ENCODE peak calls at places on chromosomes 2 and 18, in ten cellular contexts. One of them, this sample, is unnamed.

GRCh38 chr18:46070683-46071614 is 1.1 kb downstream of the PSTPIP2 start:
- DNase-seq in CD8-positive, alpha-beta T cell: peak; percentile 56
- DNase-seq in HAP-1: no peak
- DNase-seq in bronchial epithelial cell: no peak
- DNase-seq in Peyer's patch: no peak
- DNase-seq in neuronal stem cell: no peak
- DNase-seq in stomach: no peak
- DNase-seq in fibroblast of lung: no peak
- DNase-seq in cardiac muscle cell: no peak
- DNase-seq in GM06990: peak; percentile 46
- DNase-seq in this sample: no peak

GRCh38 chr2:234422242-234422641 is 74.6 kb downstream of the ARL4C start:
- DNase-seq in CD8-positive, alpha-beta T cell: no peak
- DNase-seq in HAP-1: no peak
- DNase-seq in bronchial epithelial cell: peak; percentile 100
- DNase-seq in Peyer's patch: no peak
- DNase-seq in neuronal stem cell: no peak
- DNase-seq in stomach: no peak
- DNase-seq in fibroblast of lung: peak; percentile 87
- DNase-seq in cardiac muscle cell: peak; percentile 84
- DNase-seq in GM06990: no peak
- DNase-seq in this sample: no peak

GRCh38 chr2:148885209-148885608 is 10.2 kb downstream of the KIF5C start:
- DNase-seq in CD8-positive, alpha-beta T cell: no peak
- DNase-seq in HAP-1: no peak
- DNase-seq in bronchial epithelial cell: no peak
- DNase-seq in Peyer's patch: no peak
- DNase-seq in neuronal stem cell: no peak
- DNase-seq in stomach: no peak
- DNase-seq in fibroblast of lung: no peak
- DNase-seq in cardiac muscle cell: no peak
- DNase-seq in GM06990: no peak
- DNase-seq in this sample: no peak

GRCh38 chr2:136384541-136385303 is 266.8 kb upstream of the CXCR4 start:
- DNase-seq in CD8-positive, alpha-beta T cell: peak; percentile 66
- DNase-seq in HAP-1: peak; percentile 50
- DNase-seq in bronchial epithelial cell: peak; percentile 33
- DNase-seq in Peyer's patch: peak; percentile 48
- DNase-seq in neuronal stem cell: peak; percentile 14
- DNase-seq in stomach: no peak
- DNase-seq in fibroblast of lung: peak; percentile 23
- DNase-seq in cardiac muscle cell: peak; percentile 47
- DNase-seq in GM06990: no peak
- DNase-seq in this sample: no peak

GRCh38 chr2:159101755-159102489 is 133.5 kb downstream of the TANC1 start:
- DNase-seq in CD8-positive, alpha-beta T cell: no peak
- DNase-seq in HAP-1: no peak
- DNase-seq in bronchial epithelial cell: no peak
- DNase-seq in Peyer's patch: no peak
- DNase-seq in neuronal stem cell: no peak
- DNase-seq in stomach: no peak
- DNase-seq in fibroblast of lung: no peak
- DNase-seq in cardiac muscle cell: no peak
- DNase-seq in GM06990: no peak
- DNase-seq in this sample: no peak

GRCh38 chr2:41725901-41726300 is 321.9 kb upstream of the PKDCC start:
- DNase-seq in CD8-positive, alpha-beta T cell: no peak
- DNase-seq in HAP-1: no peak
- DNase-seq in bronchial epithelial cell: no peak
- DNase-seq in Peyer's patch: no peak
- DNase-seq in neuronal stem cell: no peak
- DNase-seq in stomach: no peak
- DNase-seq in fibroblast of lung: no peak
- DNase-seq in cardiac muscle cell: no peak
- DNase-seq in GM06990: no peak
- DNase-seq in this sample: no peak

GRCh38 chr2:198973785-198974184 is 484.0 kb downstream of the SATB2 start:
- DNase-seq in CD8-positive, alpha-beta T cell: no peak
- DNase-seq in HAP-1: no peak
- DNase-seq in bronchial epithelial cell: no peak
- DNase-seq in Peyer's patch: no peak
- DNase-seq in neuronal stem cell: no peak
- DNase-seq in stomach: no peak
- DNase-seq in fibroblast of lung: no peak
- DNase-seq in cardiac muscle cell: no peak
- DNase-seq in GM06990: no peak
- DNase-seq in this sample: no peak

GRCh38 chr2:195613922-195614321 is 43.1 kb upstream of the SLC39A10 start:
- DNase-seq in CD8-positive, alpha-beta T cell: no peak
- DNase-seq in HAP-1: no peak
- DNase-seq in bronchial epithelial cell: peak; percentile 84
- DNase-seq in Peyer's patch: no peak
- DNase-seq in neuronal stem cell: no peak
- DNase-seq in stomach: no peak
- DNase-seq in fibroblast of lung: peak; percentile 77
- DNase-seq in cardiac muscle cell: peak; percentile 60
- DNase-seq in GM06990: no peak
- DNase-seq in this sample: no peak

GRCh38 chr2:27303093-27304025 is 4.9 kb downstream of the UCN start:
- DNase-seq in CD8-positive, alpha-beta T cell: no peak
- DNase-seq in HAP-1: peak; percentile 75
- DNase-seq in bronchial epithelial cell: peak; percentile 75
- DNase-seq in Peyer's patch: peak; percentile 33
- DNase-seq in neuronal stem cell: no peak
- DNase-seq in stomach: peak; percentile 43
- DNase-seq in fibroblast of lung: peak; percentile 79
- DNase-seq in cardiac muscle cell: peak; percentile 82
- DNase-seq in GM06990: no peak
- DNase-seq in this sample: peak; percentile 50

GRCh38 chr18:293557-293956 is 25.7 kb upstream of the THOC1 start:
- DNase-seq in CD8-positive, alpha-beta T cell: no peak
- DNase-seq in HAP-1: no peak
- DNase-seq in bronchial epithelial cell: no peak
- DNase-seq in Peyer's patch: no peak
- DNase-seq in neuronal stem cell: no peak
- DNase-seq in stomach: no peak
- DNase-seq in fibroblast of lung: peak; percentile 58
- DNase-seq in cardiac muscle cell: peak; percentile 68
- DNase-seq in GM06990: no peak
- DNase-seq in this sample: no peak

GRCh38 chr2:81839780-81840179 is 1535.2 kb upstream of the LRRTM1 start:
- DNase-seq in CD8-positive, alpha-beta T cell: no peak
- DNase-seq in HAP-1: no peak
- DNase-seq in bronchial epithelial cell: peak; percentile 42
- DNase-seq in Peyer's patch: no peak
- DNase-seq in neuronal stem cell: no peak
- DNase-seq in stomach: no peak
- DNase-seq in fibroblast of lung: no peak
- DNase-seq in cardiac muscle cell: no peak
- DNase-seq in GM06990: no peak
- DNase-seq in this sample: no peak

GRCh38 chr18:43789234-43790000 is 512.1 kb upstream of the SYT4 start:
- DNase-seq in CD8-positive, alpha-beta T cell: no peak
- DNase-seq in HAP-1: no peak
- DNase-seq in bronchial epithelial cell: no peak
- DNase-seq in Peyer's patch: no peak
- DNase-seq in neuronal stem cell: no peak
- DNase-seq in stomach: no peak
- DNase-seq in fibroblast of lung: peak; percentile 73
- DNase-seq in cardiac muscle cell: peak; percentile 46
- DNase-seq in GM06990: no peak
- DNase-seq in this sample: no peak

GRCh38 chr2:177217247-177217843 is 4.8 kb downstream of the HNRNPA3 start:
- DNase-seq in CD8-positive, alpha-beta T cell: no peak
- DNase-seq in HAP-1: no peak
- DNase-seq in bronchial epithelial cell: no peak
- DNase-seq in Peyer's patch: no peak
- DNase-seq in neuronal stem cell: no peak
- DNase-seq in stomach: no peak
- DNase-seq in fibroblast of lung: no peak
- DNase-seq in cardiac muscle cell: no peak
- DNase-seq in GM06990: no peak
- DNase-seq in this sample: no peak
- H3K36me3 ChIP-seq in CD8-positive, alpha-beta T cell: peaks cover 42% of the 10 kb centered on the region
- H3K36me3 ChIP-seq in HAP-1: peaks cover 89% of the 10 kb centered on the region
- H3K36me3 ChIP-seq in bronchial epithelial cell: peaks cover 14% of the 10 kb centered on the region
- H3K36me3 ChIP-seq in Peyer's patch: no peaks in the 10 kb centered on the region
- H3K36me3 ChIP-seq in neuronal stem cell: peaks cover 25% of the 10 kb centered on the region
- H3K36me3 ChIP-seq in stomach: peaks cover 72% of the 10 kb centered on the region
- H3K36me3 ChIP-seq in fibroblast of lung: peaks cover 14% of the 10 kb centered on the region
- H3K36me3 ChIP-seq in cardiac muscle cell: peaks cover 61% of the 10 kb centered on the region
- H3K36me3 ChIP-seq in GM06990: peaks cover 18% of the 10 kb centered on the region
- H3K36me3 ChIP-seq in this sample: peaks cover 89% of the 10 kb centered on the region

DNA sequence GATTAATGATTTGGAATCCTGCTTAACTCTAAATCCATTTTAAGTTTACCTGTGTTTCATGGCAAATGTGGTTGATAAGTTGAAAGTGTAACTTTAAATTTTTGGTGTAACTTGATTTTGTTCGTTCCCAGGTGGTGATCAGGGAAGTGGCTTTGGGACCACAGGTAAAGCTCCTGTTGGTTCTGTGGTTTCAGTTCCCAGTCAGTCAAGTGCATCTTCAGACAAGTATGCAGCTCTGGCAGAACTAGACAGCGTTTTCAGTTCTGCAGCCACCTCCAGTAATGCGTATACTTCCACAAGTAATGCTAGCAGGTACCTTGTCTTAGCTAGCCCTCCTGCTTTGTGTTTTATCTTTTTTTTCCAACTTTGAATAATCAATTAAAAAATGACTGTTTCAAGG is 62.8 kb downstream of the AGFG1 start:
- DNase-seq in CD8-positive, alpha-beta T cell: no peak
- DNase-seq in HAP-1: no peak
- DNase-seq in bronchial epithelial cell: no peak
- DNase-seq in Peyer's patch: no peak
- DNase-seq in neuronal stem cell: no peak
- DNase-seq in stomach: no peak
- DNase-seq in fibroblast of lung: no peak
- DNase-seq in cardiac muscle cell: no peak
- DNase-seq in GM06990: peak; percentile 24
- DNase-seq in this sample: no peak
- H3K36me3 ChIP-seq in CD8-positive, alpha-beta T cell: peaks cover 29% of the 10 kb centered on the region
- H3K36me3 ChIP-seq in HAP-1: peaks cover 37% of the 10 kb centered on the region
- H3K36me3 ChIP-seq in bronchial epithelial cell: peaks cover 3% of the 10 kb centered on the region
- H3K36me3 ChIP-seq in Peyer's patch: no peaks in the 10 kb centered on the region
- H3K36me3 ChIP-seq in neuronal stem cell: peaks cover 8% of the 10 kb centered on the region
- H3K36me3 ChIP-seq in stomach: peaks cover 86% of the 10 kb centered on the region
- H3K36me3 ChIP-seq in fibroblast of lung: no peaks in the 10 kb centered on the region
- H3K36me3 ChIP-seq in cardiac muscle cell: peaks cover 53% of the 10 kb centered on the region
- H3K36me3 ChIP-seq in GM06990: no peaks in the 10 kb centered on the region
- H3K36me3 ChIP-seq in this sample: peaks cover 67% of the 10 kb centered on the region

GRCh38 chr2:10389191-10389590 is 58.9 kb downstream of the ODC1 start:
- DNase-seq in CD8-positive, alpha-beta T cell: no peak
- DNase-seq in HAP-1: no peak
- DNase-seq in bronchial epithelial cell: no peak
- DNase-seq in Peyer's patch: no peak
- DNase-seq in neuronal stem cell: no peak
- DNase-seq in stomach: no peak
- DNase-seq in fibroblast of lung: no peak
- DNase-seq in cardiac muscle cell: no peak
- DNase-seq in GM06990: no peak
- DNase-seq in this sample: no peak
- H3K36me3 ChIP-seq in CD8-positive, alpha-beta T cell: no peaks in the 10 kb centered on the region
- H3K36me3 ChIP-seq in HAP-1: no peaks in the 10 kb centered on the region
- H3K36me3 ChIP-seq in bronchial epithelial cell: no peaks in the 10 kb centered on the region
- H3K36me3 ChIP-seq in Peyer's patch: no peaks in the 10 kb centered on the region
- H3K36me3 ChIP-seq in neuronal stem cell: no peaks in the 10 kb centered on the region
- H3K36me3 ChIP-seq in stomach: no peaks in the 10 kb centered on the region
- H3K36me3 ChIP-seq in fibroblast of lung: no peaks in the 10 kb centered on the region
- H3K36me3 ChIP-seq in cardiac muscle cell: no peaks in the 10 kb centered on the region
- H3K36me3 ChIP-seq in GM06990: no peaks in the 10 kb centered on the region
- H3K36me3 ChIP-seq in this sample: no peaks in the 10 kb centered on the region

GRCh38 chr2:238165288-238165921 is 6.6 kb downstream of the ERFE start:
- DNase-seq in CD8-positive, alpha-beta T cell: no peak
- DNase-seq in HAP-1: no peak
- DNase-seq in bronchial epithelial cell: no peak
- DNase-seq in Peyer's patch: no peak
- DNase-seq in neuronal stem cell: no peak
- DNase-seq in stomach: peak; percentile 22
- DNase-seq in fibroblast of lung: no peak
- DNase-seq in cardiac muscle cell: no peak
- DNase-seq in GM06990: no peak
- DNase-seq in this sample: no peak

GRCh38 chr2:238168196-238168815 is 9.5 kb downstream of the ERFE start:
- DNase-seq in CD8-positive, alpha-beta T cell: no peak
- DNase-seq in HAP-1: no peak
- DNase-seq in bronchial epithelial cell: no peak
- DNase-seq in Peyer's patch: no peak
- DNase-seq in neuronal stem cell: no peak
- DNase-seq in stomach: no peak
- DNase-seq in fibroblast of lung: no peak
- DNase-seq in cardiac muscle cell: no peak
- DNase-seq in GM06990: no peak
- DNase-seq in this sample: no peak

GRCh38 chr2:238167761-238168160 is 9.0 kb downstream of the ERFE start:
- DNase-seq in CD8-positive, alpha-beta T cell: no peak
- DNase-seq in HAP-1: no peak
- DNase-seq in bronchial epithelial cell: no peak
- DNase-seq in Peyer's patch: no peak
- DNase-seq in neuronal stem cell: no peak
- DNase-seq in stomach: peak; percentile 15
- DNase-seq in fibroblast of lung: peak; percentile 30
- DNase-seq in cardiac muscle cell: peak; percentile 19
- DNase-seq in GM06990: no peak
- DNase-seq in this sample: no peak

GRCh38 chr2:238167344-238167715 is 8.6 kb downstream of the ERFE start:
- DNase-seq in CD8-positive, alpha-beta T cell: no peak
- DNase-seq in HAP-1: no peak
- DNase-seq in bronchial epithelial cell: no peak
- DNase-seq in Peyer's patch: no peak
- DNase-seq in neuronal stem cell: no peak
- DNase-seq in stomach: peak; percentile 9
- DNase-seq in fibroblast of lung: no peak
- DNase-seq in cardiac muscle cell: no peak
- DNase-seq in GM06990: no peak
- DNase-seq in this sample: no peak

DNA sequence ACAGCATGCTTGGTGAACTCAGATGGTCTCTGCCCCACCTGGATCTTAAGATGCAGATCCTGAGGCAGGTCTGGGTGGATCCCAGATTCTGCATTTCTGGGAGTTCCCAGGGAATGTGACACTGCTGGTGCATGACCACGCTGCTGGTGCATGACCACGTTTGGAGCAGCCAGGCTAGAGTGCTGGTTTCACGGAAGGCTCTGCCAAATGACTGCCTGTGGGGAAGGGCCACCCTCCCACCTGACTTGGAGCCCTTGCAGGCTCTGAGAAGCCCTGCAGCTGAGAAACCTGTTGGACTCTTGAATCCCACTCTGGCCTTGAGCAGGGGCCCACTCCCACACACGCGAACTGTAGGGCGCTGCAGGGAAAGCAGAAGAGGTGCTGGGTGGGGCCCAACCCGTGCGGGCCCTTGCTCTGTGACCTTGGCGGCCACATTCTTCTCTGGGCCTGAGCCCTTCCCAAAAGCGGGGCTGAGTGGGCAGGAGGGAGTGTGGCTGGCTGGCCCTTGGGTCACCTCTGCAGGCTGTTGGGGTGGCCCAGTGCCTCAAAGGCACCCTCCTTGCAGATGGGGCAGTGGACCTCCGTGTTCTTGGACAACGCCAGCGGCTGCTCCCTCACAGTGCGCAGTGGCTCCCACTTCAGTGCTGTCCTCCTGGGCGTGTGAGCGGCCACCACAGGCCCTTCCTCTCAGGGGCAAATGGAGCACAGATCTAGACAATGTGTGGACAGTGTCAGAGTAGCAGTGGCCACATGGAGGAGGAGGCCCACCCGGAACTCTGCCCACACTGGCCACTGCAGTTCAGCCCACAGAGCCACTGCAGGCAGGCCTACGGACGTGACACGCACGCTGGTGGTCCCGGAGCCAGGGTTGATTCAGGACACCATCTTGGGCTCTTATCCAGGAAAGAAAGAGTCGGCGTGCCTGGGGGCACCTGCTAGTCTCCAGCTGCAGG is 7.9 kb downstream of the ERFE start:
- DNase-seq in CD8-positive, alpha-beta T cell: no peak
- DNase-seq in HAP-1: no peak
- DNase-seq in bronchial epithelial cell: no peak
- DNase-seq in Peyer's patch: no peak
- DNase-seq in neuronal stem cell: no peak
- DNase-seq in stomach: peak; percentile 15
- DNase-seq in fibroblast of lung: no peak
- DNase-seq in cardiac muscle cell: no peak
- DNase-seq in GM06990: no peak
- DNase-seq in this sample: no peak
- H3K36me3 ChIP-seq in CD8-positive, alpha-beta T cell: peaks cover 27% of the 10 kb centered on the region
- H3K36me3 ChIP-seq in HAP-1: peaks cover 36% of the 10 kb centered on the region
- H3K36me3 ChIP-seq in bronchial epithelial cell: peaks cover 11% of the 10 kb centered on the region
- H3K36me3 ChIP-seq in Peyer's patch: no peaks in the 10 kb centered on the region
- H3K36me3 ChIP-seq in neuronal stem cell: peaks cover 17% of the 10 kb centered on the region
- H3K36me3 ChIP-seq in stomach: peaks cover 50% of the 10 kb centered on the region
- H3K36me3 ChIP-seq in fibroblast of lung: peaks cover 11% of the 10 kb centered on the region
- H3K36me3 ChIP-seq in cardiac muscle cell: peaks cover 15% of the 10 kb centered on the region
- H3K36me3 ChIP-seq in GM06990: peaks cover 22% of the 10 kb centered on the region
- H3K36me3 ChIP-seq in this sample: peaks cover 31% of the 10 kb centered on the region

This sample was measured in SK-N-MC.